ENCODE peak calls at places on chromosome X, in nine cellular contexts. One of them, this sample, is unnamed.

GRCh38 chrX:129360175-129360574 is 163.1 kb downstream of the SMARCA1 start:
- DNase-seq in effector memory CD4-positive, alpha-beta T cell: peak; percentile 0
- DNase-seq in T47D: no peak
- DNase-seq in dermis microvascular lymphatic vessel endothelial cell: peak; percentile 21
- DNase-seq in PC-3: peak; percentile 74
- DNase-seq in LHCN-M2: peak; percentile 26
- DNase-seq in DMS79 treated with DMSO at 0.1 percent for 48 hours: no peak
- DNase-seq in activated T-helper 1 cell treated with Interleukin-2 at 50 U/mL for 16 hours: no peak
- DNase-seq in CD4-positive, alpha-beta T cell: no peak
- DNase-seq in this sample: peak; percentile 30

GRCh38 chrX:123884809-123885408 is 25.1 kb downstream of the XIAP start:
- DNase-seq in effector memory CD4-positive, alpha-beta T cell: no peak
- DNase-seq in T47D: peak; percentile 13
- DNase-seq in dermis microvascular lymphatic vessel endothelial cell: peak; percentile 53
- DNase-seq in PC-3: peak; percentile 68
- DNase-seq in LHCN-M2: peak; percentile 41
- DNase-seq in DMS79 treated with DMSO at 0.1 percent for 48 hours: peak; percentile 2
- DNase-seq in activated T-helper 1 cell treated with Interleukin-2 at 50 U/mL for 16 hours: no peak
- DNase-seq in CD4-positive, alpha-beta T cell: no peak
- DNase-seq in this sample: peak; percentile 19

GRCh38 chrX:1658083-1658463 is 43.2 kb downstream of the ASMT start:
- DNase-seq in effector memory CD4-positive, alpha-beta T cell: no peak
- DNase-seq in T47D: no peak
- DNase-seq in dermis microvascular lymphatic vessel endothelial cell: no peak
- DNase-seq in PC-3: no peak
- DNase-seq in LHCN-M2: no peak
- DNase-seq in DMS79 treated with DMSO at 0.1 percent for 48 hours: peak; percentile 43
- DNase-seq in activated T-helper 1 cell treated with Interleukin-2 at 50 U/mL for 16 hours: no peak
- DNase-seq in CD4-positive, alpha-beta T cell: no peak
- DNase-seq in this sample: no peak

GRCh38 chrX:69031181-69031580 is 134.1 kb downstream of the PJA1 start:
- DNase-seq in effector memory CD4-positive, alpha-beta T cell: no peak
- DNase-seq in T47D: no peak
- DNase-seq in dermis microvascular lymphatic vessel endothelial cell: peak; percentile 17
- DNase-seq in PC-3: peak; percentile 14
- DNase-seq in LHCN-M2: peak; percentile 1
- DNase-seq in DMS79 treated with DMSO at 0.1 percent for 48 hours: no peak
- DNase-seq in activated T-helper 1 cell treated with Interleukin-2 at 50 U/mL for 16 hours: no peak
- DNase-seq in CD4-positive, alpha-beta T cell: no peak
- DNase-seq in this sample: peak; percentile 2

GRCh38 chrX:103791826-103792458 is 15.3 kb downstream of the PLP1 start:
- DNase-seq in effector memory CD4-positive, alpha-beta T cell: no peak
- DNase-seq in T47D: no peak
- DNase-seq in dermis microvascular lymphatic vessel endothelial cell: peak; percentile 22
- DNase-seq in PC-3: peak; percentile 59
- DNase-seq in LHCN-M2: no peak
- DNase-seq in DMS79 treated with DMSO at 0.1 percent for 48 hours: no peak
- DNase-seq in activated T-helper 1 cell treated with Interleukin-2 at 50 U/mL for 16 hours: no peak
- DNase-seq in CD4-positive, alpha-beta T cell: no peak
- DNase-seq in this sample: no peak

GRCh38 chrX:34467437-34467836 is 189.6 kb downstream of the TMEM47 start:
- DNase-seq in effector memory CD4-positive, alpha-beta T cell: no peak
- DNase-seq in T47D: no peak
- DNase-seq in dermis microvascular lymphatic vessel endothelial cell: no peak
- DNase-seq in PC-3: no peak
- DNase-seq in LHCN-M2: peak; percentile 75
- DNase-seq in DMS79 treated with DMSO at 0.1 percent for 48 hours: no peak
- DNase-seq in activated T-helper 1 cell treated with Interleukin-2 at 50 U/mL for 16 hours: no peak
- DNase-seq in CD4-positive, alpha-beta T cell: no peak
- DNase-seq in this sample: peak; percentile 3

GRCh38 chrX:110795645-110796510 is at the start of gene CHRDL1:
- DNase-seq in effector memory CD4-positive, alpha-beta T cell: no peak
- DNase-seq in T47D: peak; percentile 2
- DNase-seq in dermis microvascular lymphatic vessel endothelial cell: no peak
- DNase-seq in PC-3: no peak
- DNase-seq in LHCN-M2: no peak
- DNase-seq in DMS79 treated with DMSO at 0.1 percent for 48 hours: peak; percentile 9
- DNase-seq in activated T-helper 1 cell treated with Interleukin-2 at 50 U/mL for 16 hours: no peak
- DNase-seq in CD4-positive, alpha-beta T cell: no peak
- DNase-seq in this sample: no peak

GRCh38 chrX:109049416-109049815 is 313.1 kb upstream of the IRS4 start:
- DNase-seq in effector memory CD4-positive, alpha-beta T cell: no peak
- DNase-seq in T47D: no peak
- DNase-seq in dermis microvascular lymphatic vessel endothelial cell: no peak
- DNase-seq in PC-3: no peak
- DNase-seq in LHCN-M2: no peak
- DNase-seq in DMS79 treated with DMSO at 0.1 percent for 48 hours: no peak
- DNase-seq in activated T-helper 1 cell treated with Interleukin-2 at 50 U/mL for 16 hours: no peak
- DNase-seq in CD4-positive, alpha-beta T cell: no peak
- DNase-seq in this sample: no peak

GRCh38 chrX:136209751-136210150 is 41.4 kb downstream of the MAP7D3 start:
- DNase-seq in effector memory CD4-positive, alpha-beta T cell: no peak
- DNase-seq in T47D: no peak
- DNase-seq in dermis microvascular lymphatic vessel endothelial cell: peak; percentile 80
- DNase-seq in PC-3: no peak
- DNase-seq in LHCN-M2: no peak
- DNase-seq in DMS79 treated with DMSO at 0.1 percent for 48 hours: no peak
- DNase-seq in activated T-helper 1 cell treated with Interleukin-2 at 50 U/mL for 16 hours: no peak
- DNase-seq in CD4-positive, alpha-beta T cell: no peak
- DNase-seq in this sample: no peak

GRCh38 chrX:153499876-153500275 is 5.1 kb downstream of the BGN start:
- DNase-seq in effector memory CD4-positive, alpha-beta T cell: no peak
- DNase-seq in T47D: no peak
- DNase-seq in dermis microvascular lymphatic vessel endothelial cell: no peak
- DNase-seq in PC-3: no peak
- DNase-seq in LHCN-M2: no peak
- DNase-seq in DMS79 treated with DMSO at 0.1 percent for 48 hours: no peak
- DNase-seq in activated T-helper 1 cell treated with Interleukin-2 at 50 U/mL for 16 hours: no peak
- DNase-seq in CD4-positive, alpha-beta T cell: no peak
- DNase-seq in this sample: peak; percentile 50

GRCh38 chrX:13587791-13588477 is 18.5 kb downstream of the EGFL6 start:
- DNase-seq in effector memory CD4-positive, alpha-beta T cell: no peak
- DNase-seq in T47D: no peak
- DNase-seq in dermis microvascular lymphatic vessel endothelial cell: no peak
- DNase-seq in PC-3: no peak
- DNase-seq in LHCN-M2: no peak
- DNase-seq in DMS79 treated with DMSO at 0.1 percent for 48 hours: no peak
- DNase-seq in activated T-helper 1 cell treated with Interleukin-2 at 50 U/mL for 16 hours: no peak
- DNase-seq in CD4-positive, alpha-beta T cell: no peak
- DNase-seq in this sample: no peak

GRCh38 chrX:9369802-9370291 is 95.0 kb upstream of the TBL1X start:
- DNase-seq in effector memory CD4-positive, alpha-beta T cell: no peak
- DNase-seq in T47D: no peak
- DNase-seq in dermis microvascular lymphatic vessel endothelial cell: no peak
- DNase-seq in PC-3: no peak
- DNase-seq in LHCN-M2: peak; percentile 63
- DNase-seq in DMS79 treated with DMSO at 0.1 percent for 48 hours: no peak
- DNase-seq in activated T-helper 1 cell treated with Interleukin-2 at 50 U/mL for 16 hours: no peak
- DNase-seq in CD4-positive, alpha-beta T cell: no peak
- DNase-seq in this sample: peak; percentile 58